ENCODE peak calls at places on chromosomes 12 and 14, in five cellular contexts. D is HepG2, A is GM12878, V is H1, Q is HCT116. S is an unnamed sample.

GRCh38 chr12:64452559-64453329 is 824 bp downstream of the TBK1 start:
- DNase-seq in Q (peak; percentile 52), D (peak; percentile 52), A (no peak), V (no peak), S (no peak)

GRCh38 chr14:103332143-103332919 is 1.7 kb upstream of the EIF5 start:
- DNase-seq in D (no peak), V (no peak), A (no peak), Q (no peak), S (no peak)

GRCh38 chr12:22670762-22671161 is 45.8 kb downstream of the ETNK1 start:
- DNase-seq in D (no peak), A (no peak), V (no peak), Q (no peak), S (no peak)

GRCh38 chr14:23648764-23649460 is 12.7 kb downstream of the DHRS2 start:
- DNase-seq in D (no peak), Q (no peak), A (no peak), V (no peak), S (no peak)

GRCh38 chr12:95248604-95249355 is 31.2 kb downstream of the VEZT start:
- DNase-seq in V (no peak), A (no peak), D (no peak), Q (no peak), S (no peak)

GRCh38 chr12:6949063-6949594 is 2.0 kb upstream of the PTPN6 start:
- DNase-seq in A (no peak), Q (no peak), D (no peak), V (no peak), S (no peak)

GRCh38 chr12:52087961-52088820 is 8.7 kb downstream of the SMIM41 start:
- DNase-seq in D (no peak), V (no peak), Q (no peak), A (no peak), S (no peak)

GRCh38 chr12:46300906-46301305 is 32.1 kb upstream of the SLC38A1 start:
- DNase-seq in Q (no peak), V (no peak), A (no peak), D (no peak), S (no peak)

GRCh38 chr12:122297494-122297893 is 31.2 kb upstream of the VPS33A start:
- DNase-seq in Q (no peak), D (no peak), A (no peak), V (no peak), S (no peak)

GRCh38 chr12:58154359-58154758 is 213.0 kb downstream of the ATP23 start:
- DNase-seq in A (no peak), V (no peak), D (no peak), Q (no peak), S (no peak)

GRCh38 chr12:58148976-58149375 is 207.6 kb downstream of the ATP23 start:
- DNase-seq in A (no peak), V (no peak), Q (no peak), D (no peak), S (no peak)

GRCh38 chr12:58143498-58143897 is 202.1 kb downstream of the ATP23 start:
- DNase-seq in A (no peak), V (no peak), D (no peak), Q (no peak), S (no peak)

GRCh38 chr12:58142991-58143390 is 201.6 kb downstream of the ATP23 start:
- DNase-seq in V (no peak), Q (no peak), D (no peak), A (no peak), S (no peak)

GRCh38 chr12:58148405-58148804 is 207.0 kb downstream of the ATP23 start:
- DNase-seq in A (no peak), Q (peak; percentile 6), V (no peak), D (no peak), S (no peak)
- TF ChIP-seq ZNF274 in A (no peak), Q (no peak), V (no peak), D (no peak), S (no peak)

GRCh38 chr14:33934043-33934750 is 16.7 kb downstream of the EGLN3 start:
- DNase-seq in Q (no peak), D (no peak), V (no peak), A (no peak), S (no peak)
- TF ChIP-seq ZNF274 in Q (no peak), D (no peak), V (no peak), A (no peak), S (no peak)

GRCh38 chr14:77761205-77761931 is 412 bp upstream of the SNW1 start:
- DNase-seq in A (peak; percentile 84), Q (no peak), V (no peak), D (peak; percentile 62), S (no peak)
- TF ChIP-seq ZNF274 in A (no peak), Q (no peak), V (no peak), D (no peak), S (no peak)

GRCh38 chr14:100143934-100144333 is 15.5 kb downstream of the DEGS2 start:
- DNase-seq in Q (no peak), A (no peak), V (no peak), D (no peak), S (no peak)

GRCh38 chr14:100140452-100141132 is 18.9 kb downstream of the DEGS2 start:
- DNase-seq in A (no peak), Q (no peak), V (peak; percentile 78), D (peak; percentile 82), S (peak; percentile 66)

GRCh38 chr14:100141133-100141497 is 18.3 kb downstream of the DEGS2 start:
- DNase-seq in Q (no peak), V (no peak), A (no peak), D (no peak), S (no peak)

GRCh38 chr14:100143523-100143922 is 15.9 kb downstream of the DEGS2 start:
- DNase-seq in V (no peak), A (no peak), Q (no peak), D (no peak), S (no peak)

GRCh38 chr14:100142073-100143040 is 17.1 kb downstream of the DEGS2 start:
- DNase-seq in V (no peak), A (no peak), Q (no peak), D (no peak), S (no peak)
- TF ChIP-seq ZNF274 in V (no peak), A (no peak), Q (no peak), D (no peak), S (no peak)

DNA sequence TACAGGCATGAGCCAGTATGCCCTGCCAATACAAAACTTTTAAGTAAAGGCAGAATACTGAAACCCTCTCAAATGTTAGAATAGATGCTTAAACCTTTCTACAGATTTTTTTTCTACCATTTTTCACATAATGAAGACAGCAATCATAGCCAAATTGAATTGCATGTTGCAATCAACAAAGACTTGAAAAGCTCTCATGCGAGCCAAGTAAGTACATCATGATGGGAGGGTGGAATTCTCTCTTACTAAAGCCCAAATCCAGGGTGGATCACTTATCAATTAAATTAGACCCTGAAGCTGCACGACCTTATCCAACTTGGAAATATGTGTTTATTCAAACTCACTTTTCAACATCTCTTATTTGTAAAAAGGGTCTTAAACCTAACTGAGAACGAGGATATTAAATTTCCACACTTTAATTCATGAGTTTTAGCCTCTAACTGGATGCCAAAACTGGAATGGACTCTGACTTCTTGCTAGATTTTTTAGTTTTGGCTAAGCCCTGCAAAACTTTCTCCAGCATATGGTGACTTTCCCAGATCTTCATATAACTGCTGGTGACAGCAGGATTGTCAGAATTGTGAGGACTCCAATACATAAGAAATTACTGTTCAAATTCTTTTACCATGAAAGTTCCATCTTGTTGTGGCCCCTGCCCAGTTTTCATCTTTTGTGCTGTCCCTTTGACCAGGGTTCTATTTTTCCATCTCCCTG is 53.7 kb downstream of the HECTD4 start:
- DNase-seq in A (no peak), D (no peak), Q (no peak), V (no peak), S (no peak)
- TF ChIP-seq ZNF274 in A (no peak), D (no peak), Q (no peak), V (no peak), S (no peak)

DNA sequence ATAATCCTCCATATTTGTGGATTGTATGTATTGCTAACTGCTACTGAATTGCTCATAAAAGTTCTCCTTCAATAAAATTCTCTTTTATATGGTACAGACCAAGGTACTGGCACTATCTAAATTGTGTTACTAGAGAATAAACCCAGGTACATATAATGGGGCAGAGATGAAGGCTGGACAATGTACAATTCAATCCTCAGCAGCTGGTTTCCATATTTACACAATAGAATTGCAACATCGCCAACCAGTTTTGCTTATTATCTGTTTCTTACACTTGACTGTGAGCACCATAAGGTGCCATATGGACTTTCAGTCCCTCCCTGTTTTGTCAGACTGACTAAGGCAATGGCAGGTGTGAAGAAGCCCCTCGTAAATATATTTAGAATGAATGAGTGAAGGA is 18.1 kb downstream of the KITLG start:
- DNase-seq in V (no peak), D (no peak), A (no peak), Q (no peak), S (no peak)
- TF ChIP-seq ZNF274 in V (no peak), D (no peak), A (no peak), Q (no peak), S (no peak)

S was measured in NT2/D1.